ENCODE peak calls at places on chromosomes 5 and 9, in four cellular contexts. A is iPS-NIHi11; E is activated T-cell treated with anti-CD3 and anti-CD28 coated beads, Interleukin-2, amount 50 U/mL, for 72 hours; G is stimulated activated CD8-positive, alpha-beta memory T cell treated with anti-CD3 and anti-CD28 coated beads, Interleukin-15, amount 100 ng/mL, for 1 hour. H is an unnamed sample.

GRCh38 chr5:36017004-36017403 is 25.8 kb upstream of the UGT3A1 start:
- DNase-seq in A (no peak), E (no peak), G (no peak), H (no peak)

GRCh38 chr9:137099231-137099630 is 12.4 kb downstream of the MAN1B1 start:
- DNase-seq in A (no peak), E (no peak), G (no peak), H (no peak)

GRCh38 chr9:21558627-21559401 is 76.7 kb upstream of the IFNE start:
- DNase-seq in G (no peak), E (no peak), A (no peak), H (peak; percentile 40)

GRCh38 chr9:117521293-117521692 is 106.4 kb upstream of the ASTN2 start:
- DNase-seq in G (no peak), E (no peak), A (no peak), H (no peak)

GRCh38 chr5:174793684-174794328 is 69.4 kb downstream of the MSX2 start:
- DNase-seq in E (peak; percentile 46), G (peak; percentile 14), A (peak; percentile 84), H (peak; percentile 84)

GRCh38 chr5:160749682-160750081 is 102.3 kb downstream of the ATP10B start:
- DNase-seq in E (no peak), A (no peak), G (no peak), H (no peak)

GRCh38 chr9:72473474-72474241 is 47.8 kb upstream of the TMC1 start:
- DNase-seq in E (no peak), A (no peak), G (no peak), H (no peak)

GRCh38 chr5:62460578-62460983 is 48.0 kb downstream of the IPO11 start:
- DNase-seq in A (peak; percentile 28), E (no peak), G (no peak), H (peak; percentile 73)

GRCh38 chr5:29588276-29588675 is 1605.2 kb upstream of the CDH6 start:
- DNase-seq in A (no peak), G (no peak), E (no peak), H (no peak)

GRCh38 chr5:103867857-103868598 is 305.4 kb upstream of the NUDT12 start:
- DNase-seq in G (no peak), E (no peak), A (no peak), H (peak; percentile 4)

GRCh38 chr5:180563994-180564393 is 27.3 kb downstream of the SCGB3A1 start:
- DNase-seq in E (peak; percentile 53), G (no peak), A (no peak), H (no peak)

GRCh38 chr9:92133949-92134604 is 18.9 kb upstream of the SPTLC1 start:
- DNase-seq in A (peak; percentile 89), G (peak; percentile 49), E (peak; percentile 79), H (peak; percentile 95)

GRCh38 chr5:144183254-144183889 is 12.7 kb downstream of the KCTD16 start:
- DNase-seq in A (no peak), G (no peak), E (no peak), H (peak; percentile 24)

GRCh38 chr5:133806847-133807246 is 161.6 kb downstream of the C5orf15 start:
- DNase-seq in E (no peak), G (no peak), A (no peak), H (no peak)

GRCh38 chr5:23208959-23209431 is 298.4 kb upstream of the PRDM9 start:
- DNase-seq in E (no peak), G (no peak), A (peak; percentile 72), H (peak; percentile 81)

GRCh38 chr5:9140202-9140601 is 405.7 kb downstream of the SEMA5A start:
- DNase-seq in G (no peak), A (no peak), E (no peak), H (no peak)

GRCh38 chr9:88660611-88661010 is 125.6 kb downstream of the NXNL2 start:
- DNase-seq in E (no peak), G (no peak), A (peak; percentile 31), H (peak; percentile 80)

GRCh38 chr9:76456202-76456926 is 2.6 kb upstream of the GCNT1 start:
- DNase-seq in A (peak; percentile 47), E (no peak), G (no peak), H (peak; percentile 89)